ENCODE peak calls at places on chromosomes 5 and 9, in four cellular contexts. One of them, this sample, is unnamed.

GRCh38 chr9:6121707-6122106 is 93.9 kb upstream of the IL33 start:
- DNase-seq in adipocyte: no peak
- DNase-seq in OCI-LY7: no peak
- DNase-seq in ovary: no peak
- DNase-seq in this sample: no peak

GRCh38 chr9:13088734-13089427 is 190.6 kb downstream of the MPDZ start:
- DNase-seq in adipocyte: peak; percentile 83
- DNase-seq in OCI-LY7: peak; percentile 45
- DNase-seq in ovary: peak; percentile 15
- DNase-seq in this sample: peak; percentile 66

GRCh38 chr9:101029300-101030021 is 934 bp downstream of the PLPPR1 start:
- DNase-seq in ovary: no peak
- DNase-seq in adipocyte: no peak
- DNase-seq in OCI-LY7: no peak
- DNase-seq in this sample: no peak

GRCh38 chr9:27888661-27889295 is 315.5 kb upstream of the C9orf72 start:
- DNase-seq in ovary: no peak
- DNase-seq in adipocyte: no peak
- DNase-seq in OCI-LY7: peak; percentile 43
- DNase-seq in this sample: no peak

GRCh38 chr5:103127292-103127691 is 7.2 kb downstream of the PPIP5K2 start:
- DNase-seq in ovary: no peak
- DNase-seq in OCI-LY7: no peak
- DNase-seq in adipocyte: no peak
- DNase-seq in this sample: no peak

GRCh38 chr5:51606921-51607320 is 223.7 kb downstream of the ISL1 start:
- DNase-seq in adipocyte: no peak
- DNase-seq in OCI-LY7: no peak
- DNase-seq in ovary: no peak
- DNase-seq in this sample: no peak

GRCh38 chr9:70031141-70031545 is 12.5 kb upstream of the MAMDC2 start:
- DNase-seq in ovary: no peak
- DNase-seq in OCI-LY7: no peak
- DNase-seq in adipocyte: no peak
- DNase-seq in this sample: peak; percentile 79

GRCh38 chr5:132825165-132825823 is 5.2 kb downstream of the SHROOM1 start:
- DNase-seq in OCI-LY7: no peak
- DNase-seq in ovary: peak; percentile 19
- DNase-seq in adipocyte: no peak
- DNase-seq in this sample: no peak

GRCh38 chr9:93600504-93600903 is 24.1 kb downstream of the PHF2 start:
- DNase-seq in OCI-LY7: peak; percentile 25
- DNase-seq in adipocyte: no peak
- DNase-seq in ovary: no peak
- DNase-seq in this sample: no peak

GRCh38 chr9:135513351-135513846 is 7.8 kb upstream of the LCN1 start:
- DNase-seq in adipocyte: no peak
- DNase-seq in ovary: peak; percentile 11
- DNase-seq in OCI-LY7: no peak
- DNase-seq in this sample: no peak

GRCh38 chr5:173396311-173396993 is 68.2 kb upstream of the STC2 start:
- DNase-seq in OCI-LY7: no peak
- DNase-seq in adipocyte: no peak
- DNase-seq in ovary: no peak
- DNase-seq in this sample: no peak

GRCh38 chr5:38660194-38660668 is 103.8 kb upstream of the LIFR start:
- DNase-seq in OCI-LY7: no peak
- DNase-seq in adipocyte: no peak
- DNase-seq in ovary: no peak
- DNase-seq in this sample: no peak

GRCh38 chr9:137168907-137169763 is 716 bp downstream of the LRRC26 start:
- DNase-seq in ovary: no peak
- DNase-seq in adipocyte: peak; percentile 48
- DNase-seq in OCI-LY7: no peak
- DNase-seq in this sample: peak; percentile 17

GRCh38 chr5:169945831-169946261 is 34.4 kb downstream of the INSYN2B start:
- DNase-seq in ovary: peak; percentile 63
- DNase-seq in OCI-LY7: no peak
- DNase-seq in adipocyte: peak; percentile 73
- DNase-seq in this sample: peak; percentile 89

GRCh38 chr5:139671096-139671841 is 23.1 kb downstream of the CXXC5 start:
- DNase-seq in ovary: no peak
- DNase-seq in OCI-LY7: peak; percentile 52
- DNase-seq in adipocyte: peak; percentile 64
- DNase-seq in this sample: no peak

GRCh38 chr5:160685695-160686094 is 166.3 kb downstream of the ATP10B start:
- DNase-seq in ovary: no peak
- DNase-seq in OCI-LY7: peak; percentile 29
- DNase-seq in adipocyte: no peak
- DNase-seq in this sample: no peak

GRCh38 chr5:176180339-176180738 is 57.9 kb upstream of the SIMC1 start:
- DNase-seq in ovary: peak; percentile 41
- DNase-seq in adipocyte: peak; percentile 41
- DNase-seq in OCI-LY7: no peak
- DNase-seq in this sample: no peak

GRCh38 chr9:22307013-22307711 is 139.5 kb upstream of the DMRTA1 start:
- DNase-seq in adipocyte: peak; percentile 88
- DNase-seq in OCI-LY7: peak; percentile 60
- DNase-seq in ovary: no peak
- DNase-seq in this sample: peak; percentile 78

GRCh38 chr5:59042683-59043082 is 459.8 kb downstream of the RAB3C start:
- DNase-seq in ovary: no peak
- DNase-seq in OCI-LY7: no peak
- DNase-seq in adipocyte: no peak
- DNase-seq in this sample: peak; percentile 75

GRCh38 chr9:130770679-130771442 is 64.2 kb upstream of the ABL1 start:
- DNase-seq in OCI-LY7: peak; percentile 49
- DNase-seq in ovary: no peak
- DNase-seq in adipocyte: peak; percentile 87
- DNase-seq in this sample: peak; percentile 81

GRCh38 chr5:52801329-52801728 is 13.6 kb downstream of the ITGA1 start:
- DNase-seq in ovary: peak; percentile 13
- DNase-seq in OCI-LY7: peak; percentile 19
- DNase-seq in adipocyte: peak; percentile 40
- DNase-seq in this sample: peak; percentile 32

GRCh38 chr5:9851458-9851857 is 221.3 kb upstream of the TAS2R1 start:
- DNase-seq in adipocyte: peak; percentile 62
- DNase-seq in ovary: no peak
- DNase-seq in OCI-LY7: no peak
- DNase-seq in this sample: peak; percentile 92

GRCh38 chr5:159003045-159004030 is 96.4 kb downstream of the EBF1 start:
- DNase-seq in OCI-LY7: no peak
- DNase-seq in adipocyte: peak; percentile 76
- DNase-seq in ovary: no peak
- DNase-seq in this sample: peak; percentile 72

GRCh38 chr9:93212409-93212808 is 28.5 kb downstream of the WNK2 start:
- DNase-seq in OCI-LY7: no peak
- DNase-seq in ovary: no peak
- DNase-seq in adipocyte: no peak
- DNase-seq in this sample: no peak

GRCh38 chr5:93581738-93582414 is 857 bp upstream of the NR2F1-AS1 start:
- DNase-seq in adipocyte: peak; percentile 85
- DNase-seq in ovary: peak; percentile 55
- DNase-seq in OCI-LY7: no peak
- DNase-seq in this sample: peak; percentile 91

GRCh38 chr9:129073404-129073803 is 7.5 kb upstream of the DOLPP1 start:
- DNase-seq in OCI-LY7: no peak
- DNase-seq in ovary: no peak
- DNase-seq in adipocyte: no peak
- DNase-seq in this sample: no peak

GRCh38 chr9:129071526-129072131 is 9.3 kb upstream of the DOLPP1 start:
- DNase-seq in ovary: no peak
- DNase-seq in OCI-LY7: peak; percentile 8
- DNase-seq in adipocyte: no peak
- DNase-seq in this sample: no peak

GRCh38 chr9:129070670-129071525 is 10.0 kb upstream of the DOLPP1 start:
- DNase-seq in adipocyte: no peak
- DNase-seq in OCI-LY7: no peak
- DNase-seq in ovary: no peak
- DNase-seq in this sample: no peak

GRCh38 chr9:129074106-129074505 is 6.8 kb upstream of the DOLPP1 start:
- DNase-seq in ovary: no peak
- DNase-seq in adipocyte: no peak
- DNase-seq in OCI-LY7: no peak
- DNase-seq in this sample: no peak

DNA sequence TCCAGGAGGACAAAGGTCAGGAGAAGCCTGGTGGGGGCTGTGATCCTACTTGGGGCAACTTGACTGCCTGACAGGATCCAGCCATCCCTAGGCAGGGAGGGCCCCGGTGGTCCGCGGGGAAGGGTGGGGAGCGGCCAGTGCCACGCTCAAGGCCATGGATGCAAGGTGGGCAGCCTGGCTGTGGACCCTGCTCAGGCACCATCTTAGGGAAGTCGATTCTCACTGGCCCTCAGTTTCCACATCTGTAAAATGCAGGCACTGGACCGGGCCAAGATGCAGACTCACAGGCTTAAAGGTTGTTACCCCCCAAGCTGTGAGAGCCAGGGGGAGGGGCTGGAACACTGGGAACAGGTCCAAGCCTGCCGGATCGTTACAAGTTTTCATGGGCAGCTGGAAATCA is 8.7 kb upstream of the DOLPP1 start:
- DNase-seq in ovary: no peak
- DNase-seq in adipocyte: no peak
- DNase-seq in OCI-LY7: no peak
- DNase-seq in this sample: no peak
- H3K4me3 ChIP-seq in ovary: no peak overlapping the region
- H3K4me3 ChIP-seq in adipocyte: no peak overlapping the region
- H3K4me3 ChIP-seq in OCI-LY7: no peak overlapping the region
- H3K4me3 ChIP-seq in this sample: no peak overlapping the region

DNA sequence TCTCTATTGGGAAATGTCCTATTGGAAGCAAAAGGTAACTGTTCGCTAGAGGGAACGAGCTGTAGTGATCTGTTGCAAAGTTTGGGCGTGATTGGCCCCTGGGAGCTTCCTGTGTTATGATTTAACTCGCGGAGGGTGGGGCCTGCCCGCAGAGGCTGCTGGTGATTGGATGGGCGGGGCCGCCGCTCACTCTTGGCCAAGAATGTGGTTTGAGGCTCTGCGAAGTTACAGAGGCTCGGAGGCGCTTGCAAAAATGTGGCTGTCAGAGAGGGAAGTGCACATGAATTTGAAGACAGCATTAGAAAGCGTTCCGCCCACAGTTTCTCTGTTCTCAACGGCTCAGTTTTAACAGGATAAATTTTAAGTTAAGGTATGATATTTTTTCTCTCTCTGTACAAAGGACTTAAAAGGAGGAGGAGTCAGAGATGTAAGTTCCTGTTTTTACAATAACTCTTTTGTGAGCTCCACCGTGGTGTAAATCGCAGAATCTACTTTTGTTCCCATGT is 46.9 kb downstream of the CNTRL start:
- DNase-seq in OCI-LY7: peak; percentile 89
- DNase-seq in adipocyte: peak; percentile 99
- DNase-seq in ovary: peak; percentile 94
- DNase-seq in this sample: peak; percentile 97
- H3K4me3 ChIP-seq in OCI-LY7: peak overlapping the region; percentile 54
- H3K4me3 ChIP-seq in adipocyte: peak overlapping the region; percentile 80
- H3K4me3 ChIP-seq in ovary: peak overlapping the region; percentile 20
- H3K4me3 ChIP-seq in this sample: peak overlapping the region; percentile 45

GRCh38 chr5:56840597-56840996 is 25.2 kb downstream of the MAP3K1 start:
- DNase-seq in ovary: no peak
- DNase-seq in OCI-LY7: no peak
- DNase-seq in adipocyte: no peak
- DNase-seq in this sample: no peak
- H3K4me3 ChIP-seq in ovary: no peak overlapping the region
- H3K4me3 ChIP-seq in OCI-LY7: no peak overlapping the region
- H3K4me3 ChIP-seq in adipocyte: no peak overlapping the region
- H3K4me3 ChIP-seq in this sample: no peak overlapping the region

GRCh38 chr5:124726631-124727362 is 19.6 kb downstream of the ZNF608 start:
- DNase-seq in ovary: no peak
- DNase-seq in adipocyte: no peak
- DNase-seq in OCI-LY7: no peak
- DNase-seq in this sample: no peak

GRCh38 chr5:124725622-124726258 is 20.7 kb downstream of the ZNF608 start:
- DNase-seq in OCI-LY7: no peak
- DNase-seq in adipocyte: no peak
- DNase-seq in ovary: no peak
- DNase-seq in this sample: no peak

GRCh38 chr5:124728331-124729307 is 17.8 kb downstream of the ZNF608 start:
- DNase-seq in OCI-LY7: no peak
- DNase-seq in ovary: no peak
- DNase-seq in adipocyte: no peak
- DNase-seq in this sample: no peak

GRCh38 chr5:124724357-124725039 is 21.9 kb downstream of the ZNF608 start:
- DNase-seq in ovary: no peak
- DNase-seq in adipocyte: no peak
- DNase-seq in OCI-LY7: no peak
- DNase-seq in this sample: no peak

DNA sequence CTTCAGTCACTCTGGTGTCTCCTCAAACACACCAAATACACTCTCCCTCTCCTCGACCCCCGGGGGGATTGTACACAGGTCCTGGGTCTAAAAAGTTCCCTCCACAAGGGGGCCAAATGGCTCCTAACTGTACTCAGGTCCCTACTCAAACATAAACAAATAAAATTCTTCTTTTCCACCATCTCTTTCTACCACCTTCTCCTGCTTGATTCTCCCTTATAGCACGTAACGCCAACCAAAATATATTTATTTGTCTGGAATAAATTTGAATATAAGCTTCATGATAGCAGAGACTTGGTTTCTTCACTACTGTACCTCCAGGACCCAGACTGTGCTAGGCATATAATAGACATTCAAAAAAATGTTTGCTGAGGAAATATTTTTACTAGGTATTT is 21.4 kb downstream of the ZNF608 start:
- DNase-seq in ovary: no peak
- DNase-seq in OCI-LY7: peak; percentile 83
- DNase-seq in adipocyte: no peak
- DNase-seq in this sample: no peak
- H3K4me3 ChIP-seq in ovary: no peak overlapping the region
- H3K4me3 ChIP-seq in OCI-LY7: peak overlapping the region; percentile 71
- H3K4me3 ChIP-seq in adipocyte: no peak overlapping the region
- H3K4me3 ChIP-seq in this sample: no peak overlapping the region

GRCh38 chr9:133133680-133134418 is 12.8 kb upstream of the RALGDS start:
- DNase-seq in adipocyte: peak; percentile 87
- DNase-seq in OCI-LY7: peak; percentile 55
- DNase-seq in ovary: peak; percentile 79
- DNase-seq in this sample: peak; percentile 95
- H3K4me3 ChIP-seq in adipocyte: no peak overlapping the region
- H3K4me3 ChIP-seq in OCI-LY7: no peak overlapping the region
- H3K4me3 ChIP-seq in ovary: no peak overlapping the region
- H3K4me3 ChIP-seq in this sample: no peak overlapping the region

GRCh38 chr9:116471093-116471906 is 215.8 kb upstream of the TRIM32 start:
- DNase-seq in ovary: peak; percentile 71
- DNase-seq in adipocyte: peak; percentile 95
- DNase-seq in OCI-LY7: no peak
- DNase-seq in this sample: peak; percentile 84
- H3K4me3 ChIP-seq in ovary: no peak overlapping the region
- H3K4me3 ChIP-seq in adipocyte: no peak overlapping the region
- H3K4me3 ChIP-seq in OCI-LY7: no peak overlapping the region
- H3K4me3 ChIP-seq in this sample: no peak overlapping the region